ENCODE peak calls at places on chromosomes 5 and 9, in seven cellular contexts. S is CD8-positive, alpha-beta memory T cell; H is upper lobe of right lung; Z is neuronal stem cell; Y is psoas muscle; O is CD4-positive, alpha-beta memory T cell; T is HCT116. M is an unnamed sample. For H3K4me1, H3K36me3 and H3K9me3, the result is how much of the 10 kb centered on the place peaks cover.

GRCh38 chr5:92944903-92945629 is 636.0 kb downstream of the NR2F1-AS1 start:
- DNase-seq in H (no peak), S (no peak), T (no peak), Y (no peak), O (no peak), Z (no peak), M (no peak)

GRCh38 chr5:1792842-1793266 is 6.8 kb downstream of the MRPL36 start:
- DNase-seq in Y (no peak), Z (no peak), O (peak), T (no peak), H (no peak), S (peak), M (peak)

GRCh38 chr5:143401846-143402463 is 1.5 kb downstream of the NR3C1 start:
- DNase-seq in Y (no peak), T (no peak), O (peak), H (no peak), S (peak), Z (peak), M (peak)

GRCh38 chr5:44574626-44575025 is 185.4 kb upstream of the FGF10 start:
- DNase-seq in S (no peak), Y (no peak), O (no peak), H (no peak), T (no peak), Z (no peak), M (no peak)

GRCh38 chr9:106613250-106613737 is 249.7 kb upstream of the ZNF462 start:
- DNase-seq in Z (no peak), T (no peak), H (peak), Y (no peak), O (no peak), S (no peak), M (no peak)

GRCh38 chr9:125763373-125763772 is 16.2 kb downstream of the PBX3 start:
- DNase-seq in H (no peak), Z (no peak), Y (no peak), S (no peak), O (no peak), T (no peak), M (no peak)

GRCh38 chr9:100689635-100690034 is 111.8 kb downstream of the CAVIN4 start:
- DNase-seq in T (no peak), Z (no peak), O (no peak), S (no peak), Y (no peak), H (no peak), M (no peak)

GRCh38 chr5:4928409-4928808 is 211.7 kb upstream of the ADAMTS16 start:
- DNase-seq in H (no peak), Z (no peak), S (no peak), T (no peak), Y (no peak), O (no peak), M (no peak)

GRCh38 chr5:8123559-8123958 is 254.6 kb downstream of the MTRR start:
- DNase-seq in O (no peak), S (no peak), T (no peak), Z (no peak), H (no peak), Y (no peak), M (no peak)

GRCh38 chr5:61168951-61169350 is 6.7 kb upstream of the SMIM15 start:
- DNase-seq in H (no peak), O (no peak), Z (no peak), Y (no peak), T (no peak), S (no peak), M (no peak)

GRCh38 chr5:9251379-9251980 is 294.4 kb downstream of the SEMA5A start:
- DNase-seq in T (no peak), H (no peak), O (no peak), Z (no peak), S (no peak), Y (no peak), M (no peak)

GRCh38 chr5:64195981-64196380 is 30.3 kb downstream of the RNF180 start:
- DNase-seq in T (no peak), Z (no peak), O (no peak), S (no peak), H (no peak), Y (no peak), M (no peak)

GRCh38 chr5:64184832-64185231 is 19.2 kb downstream of the RNF180 start:
- DNase-seq in O (no peak), H (no peak), Z (no peak), Y (no peak), S (no peak), T (no peak), M (no peak)

GRCh38 chr5:64188776-64189175 is 23.1 kb downstream of the RNF180 start:
- DNase-seq in Z (no peak), O (no peak), T (no peak), S (no peak), Y (no peak), H (no peak), M (no peak)

DNA sequence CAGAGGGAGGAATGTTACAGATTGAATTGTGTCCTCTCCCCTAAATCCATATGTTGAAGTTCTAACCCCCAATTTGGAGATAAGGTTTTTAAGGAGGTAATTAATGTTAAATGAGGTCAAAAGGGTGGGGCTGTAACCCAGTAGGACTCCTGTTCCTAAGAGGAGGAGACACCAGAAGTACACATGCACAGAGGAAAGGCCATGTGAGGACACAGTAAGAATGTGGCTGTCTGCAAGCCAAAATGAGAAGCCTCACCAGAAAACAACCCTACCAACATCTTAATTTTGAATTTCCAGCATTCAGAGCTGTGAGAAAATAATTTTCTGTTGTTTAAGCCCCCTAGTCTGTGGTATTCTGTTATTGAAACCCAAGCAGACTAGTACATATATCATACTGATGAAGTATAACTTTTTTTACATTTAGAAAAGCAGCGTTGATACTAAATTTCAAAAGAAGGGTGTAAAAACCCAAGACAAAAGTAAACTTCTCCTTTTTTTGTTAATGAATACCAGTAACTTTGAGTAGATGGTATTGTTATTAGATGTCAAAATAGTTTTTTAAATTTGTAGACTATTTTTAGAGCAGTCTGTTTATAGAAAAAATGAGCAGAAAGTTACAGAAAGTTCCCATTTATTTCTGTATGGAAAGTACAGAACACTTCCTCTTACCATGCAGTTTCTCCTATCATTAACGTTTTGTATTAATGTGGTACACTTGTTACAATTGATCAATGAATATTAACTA is 25.1 kb downstream of the RNF180 start:
- DNase-seq in S (no peak), Y (no peak), O (no peak), T (no peak), Z (no peak), H (no peak), M (no peak)
- H3K4me1 ChIP-seq in S (under half), Y (under half), O (under half), T (under half), Z (under half), H (under half), M (under half)

GRCh38 chr5:169832845-169833244 is 147.4 kb downstream of the INSYN2B start:
- DNase-seq in O (no peak), Y (no peak), Z (no peak), T (no peak), S (no peak), H (no peak), M (no peak)

GRCh38 chr5:169840405-169840804 is 139.9 kb downstream of the INSYN2B start:
- DNase-seq in H (no peak), S (no peak), T (no peak), Z (no peak), O (no peak), Y (no peak), M (no peak)

GRCh38 chr5:169836835-169837234 is 143.5 kb downstream of the INSYN2B start:
- DNase-seq in Y (no peak), H (no peak), O (no peak), Z (no peak), S (no peak), T (no peak), M (no peak)

GRCh38 chr5:169837686-169838085 is 142.6 kb downstream of the INSYN2B start:
- DNase-seq in T (no peak), Z (no peak), Y (no peak), H (no peak), O (no peak), S (no peak), M (no peak)

GRCh38 chr5:169838688-169839087 is 141.6 kb downstream of the INSYN2B start:
- DNase-seq in H (no peak), S (no peak), Y (no peak), Z (no peak), O (no peak), T (no peak), M (no peak)
- H3K36me3 ChIP-seq in H (under half), S (under half), Y (under half), Z (under half), O (under half), T (under half), M (under half)

GRCh38 chr5:150945947-150946346 is 41.2 kb upstream of the ZNF300 start:
- DNase-seq in T (no peak), Z (no peak), S (no peak), Y (no peak), O (no peak), H (no peak), M (no peak)

GRCh38 chr5:150945501-150945900 is 40.7 kb upstream of the ZNF300 start:
- DNase-seq in T (no peak), Y (no peak), H (no peak), O (no peak), S (no peak), Z (no peak), M (no peak)

GRCh38 chr5:150946351-150946905 is 41.6 kb upstream of the ZNF300 start:
- DNase-seq in O (no peak), H (peak), T (no peak), S (no peak), Z (no peak), Y (peak), M (no peak)

DNA sequence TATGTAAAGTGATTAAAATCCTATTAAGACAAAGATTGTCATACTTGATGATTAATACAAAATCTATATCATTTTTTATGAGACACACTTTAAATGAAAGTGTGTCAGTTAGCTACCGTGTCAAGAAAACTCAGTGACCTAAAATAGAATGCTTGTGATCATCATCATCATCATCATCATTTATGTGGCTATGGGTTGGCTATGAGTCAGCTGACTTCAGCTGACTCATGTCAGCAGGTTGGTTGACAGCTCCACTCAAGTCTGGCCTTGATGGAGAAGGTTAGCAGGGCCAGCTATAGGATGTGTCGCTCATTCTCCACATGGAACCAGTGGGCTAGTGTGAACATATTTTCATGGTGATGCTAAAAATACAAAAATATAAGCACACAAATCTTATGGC is 43.8 kb upstream of the ZNF300 start:
- DNase-seq in O (no peak), Z (no peak), T (no peak), H (no peak), Y (no peak), S (no peak), M (no peak)
- H3K9me3 ChIP-seq in O (under half), Z (under half), T (under half), H (under half), Y (half or more), S (under half), M (under half)

DNA sequence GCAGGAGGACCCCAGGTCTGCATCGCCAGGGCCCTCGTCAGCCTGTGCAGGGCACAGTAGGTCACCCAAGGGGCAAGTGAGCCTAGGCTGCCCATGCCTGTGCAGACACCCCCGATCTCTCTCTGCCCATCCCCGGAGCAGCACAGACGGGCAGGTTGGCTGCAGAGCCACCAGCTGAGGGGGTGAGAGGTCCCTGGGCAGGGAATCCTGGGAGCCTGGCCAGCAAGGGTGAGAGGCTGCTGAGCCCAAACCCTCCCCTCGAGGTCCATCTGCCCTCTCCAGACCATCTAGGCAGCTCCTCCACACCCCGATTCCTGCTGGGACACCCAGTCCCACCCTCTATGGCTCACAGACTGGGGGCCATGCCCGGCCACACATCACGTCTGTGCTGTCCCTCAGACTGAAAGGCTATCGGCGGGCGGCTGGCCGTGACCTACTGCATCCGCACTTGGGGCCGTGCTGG is 2.8 kb upstream of the DPP7 start:
- DNase-seq in O (no peak), H (no peak), T (no peak), S (no peak), Y (no peak), Z (no peak), M (no peak)
- H3K4me1 ChIP-seq in O (under half), H (under half), T (under half), S (under half), Y (under half), Z (under half), M (under half)

GRCh38 chr5:14299666-14300065 is 156.5 kb downstream of the TRIO start:
- DNase-seq in H (no peak), Z (peak), Y (no peak), T (no peak), O (no peak), S (no peak), M (no peak)
- H3K36me3 ChIP-seq in H (half or more), Z (half or more), Y (under half), T (under half), O (under half), S (under half), M (under half)

M was measured in effector memory CD4-positive, alpha-beta T cell.